ENCODE peak calls at places on chromosomes 16 and 17, in ten cellular contexts. M, Y, Z, K, U, R, B, F, A and E are unnamed samples.

GRCh38 chr17:80855968-80856862 is 135.4 kb upstream of the CHMP6 start:
- DNase-seq in K (peak), A (no peak), R (peak), M (peak), Z (peak), U (no peak), F (peak), Y (peak), B (no peak), E (peak)

GRCh38 chr17:61309857-61310256 is 89.8 kb upstream of the TBX2 start:
- DNase-seq in K (peak), A (no peak), Z (no peak), Y (no peak), M (no peak), B (no peak), U (no peak), F (peak), R (no peak), E (no peak)

GRCh38 chr16:2835638-2836493 is 5.8 kb downstream of the ZG16B start:
- DNase-seq in K (peak), F (peak), U (no peak), A (no peak), Y (no peak), B (no peak), M (peak), Z (peak), R (peak), E (no peak)

GRCh38 chr16:20910781-20911321 is 10.3 kb downstream of the LYRM1 start:
- DNase-seq in Y (no peak), F (peak), A (no peak), U (no peak), Z (no peak), R (peak), K (peak), B (no peak), M (no peak), E (no peak)

GRCh38 chr17:63041251-63041650 is 75.2 kb downstream of the TANC2 start:
- DNase-seq in K (no peak), M (no peak), Y (no peak), R (no peak), A (no peak), F (no peak), B (no peak), Z (no peak), U (no peak), E (no peak)

GRCh38 chr17:49944451-49944850 is 24.5 kb upstream of the DLX4 start:
- DNase-seq in Z (no peak), B (no peak), M (peak), U (no peak), F (no peak), A (no peak), Y (no peak), K (no peak), R (no peak), E (no peak)

GRCh38 chr17:60127068-60128064 is 22.4 kb upstream of the CA4 start:
- DNase-seq in U (no peak), A (no peak), M (no peak), Z (no peak), R (no peak), B (no peak), K (no peak), F (no peak), Y (no peak), E (no peak)

GRCh38 chr17:4704991-4705390 is 1.1 kb upstream of the PELP1 start:
- DNase-seq in F (no peak), R (no peak), M (no peak), B (no peak), Y (no peak), K (no peak), A (no peak), U (no peak), Z (no peak), E (no peak)

GRCh38 chr16:8852534-8852933 is 16.3 kb downstream of the CARHSP1 start:
- DNase-seq in Y (no peak), U (no peak), A (no peak), R (no peak), K (no peak), F (no peak), Z (peak), B (no peak), M (no peak), E (no peak)

GRCh38 chr17:57481901-57482300 is 225.6 kb downstream of the MSI2 start:
- DNase-seq in Y (no peak), F (peak), M (no peak), U (no peak), K (no peak), R (no peak), B (no peak), A (peak), Z (no peak), E (no peak)

GRCh38 chr17:77400445-77400870 is 259.7 kb downstream of the SEC14L1 start:
- DNase-seq in B (no peak), A (no peak), K (no peak), U (peak), R (no peak), Y (peak), Z (no peak), M (peak), F (no peak), E (peak)

GRCh38 chr16:48231675-48232214 is 12.4 kb upstream of the LONP2 start:
- DNase-seq in F (peak), R (peak), M (peak), U (peak), Y (peak), K (no peak), Z (no peak), A (no peak), B (no peak), E (peak)

GRCh38 chr17:56176101-56176500 is 22.8 kb downstream of the ANKFN1 start:
- DNase-seq in U (no peak), A (no peak), Y (no peak), K (no peak), R (no peak), B (no peak), F (peak), M (peak), Z (no peak), E (no peak)

GRCh38 chr16:23124315-23124714 is 24.9 kb downstream of the USP31 start:
- DNase-seq in U (no peak), Z (no peak), F (peak), K (peak), R (no peak), B (no peak), A (no peak), Y (no peak), M (no peak), E (no peak)

GRCh38 chr16:54316095-54316494 is 29.5 kb upstream of the IRX3 start:
- DNase-seq in K (no peak), U (no peak), Y (no peak), R (no peak), Z (no peak), A (no peak), F (no peak), M (no peak), B (no peak), E (no peak)

GRCh38 chr17:76145231-76146052 is 4.4 kb upstream of the FOXJ1 start:
- DNase-seq in M (no peak), B (no peak), Y (peak), K (no peak), A (no peak), Z (no peak), U (no peak), R (no peak), F (no peak), E (peak)

GRCh38 chr17:2906907-2907306 is 110.7 kb downstream of the RAP1GAP2 start:
- DNase-seq in Y (peak), A (no peak), F (no peak), K (peak), U (no peak), M (peak), B (no peak), Z (no peak), R (no peak), E (peak)

GRCh38 chr16:72013888-72014538 is 5.5 kb downstream of the DHODH start:
- DNase-seq in A (no peak), Y (no peak), K (no peak), U (no peak), F (no peak), Z (no peak), M (peak), B (no peak), R (no peak), E (no peak)

GRCh38 chr17:83193336-83194188 is 114.2 kb downstream of the METRNL start:
- DNase-seq in U (no peak), M (no peak), A (no peak), K (no peak), B (no peak), Y (peak), R (no peak), Z (peak), F (no peak), E (no peak)

GRCh38 chr17:63361182-63361581 is 84.9 kb downstream of the CYB561 start:
- DNase-seq in A (no peak), U (no peak), B (no peak), M (no peak), F (no peak), Z (no peak), R (no peak), Y (no peak), K (no peak), E (no peak)

GRCh38 chr17:63826468-63827001 is 696 bp upstream of the PSMC5 start:
- DNase-seq in Y (no peak), Z (no peak), M (peak), R (no peak), A (no peak), U (peak), K (no peak), B (no peak), F (peak), E (peak)

GRCh38 chr17:7293821-7294613 is 422 bp downstream of the YBX2 start:
- DNase-seq in A (no peak), K (peak), Z (no peak), U (peak), F (no peak), M (peak), B (no peak), Y (no peak), R (no peak), E (no peak)

GRCh38 chr16:56263711-56264608 is 72.7 kb downstream of the GNAO1 start:
- DNase-seq in M (peak), B (peak), Y (peak), Z (no peak), K (no peak), U (no peak), F (no peak), A (no peak), R (no peak), E (no peak)

GRCh38 chr17:52823155-52823554 is 664.6 kb upstream of the CA10 start:
- DNase-seq in Y (no peak), B (no peak), K (no peak), F (no peak), A (no peak), U (no peak), Z (no peak), R (no peak), M (no peak), E (no peak)

GRCh38 chr17:50267074-50267841 is 7.0 kb upstream of the TMEM92 start:
- DNase-seq in A (no peak), R (no peak), K (no peak), Z (no peak), M (no peak), Y (no peak), B (no peak), F (no peak), U (no peak), E (no peak)

GRCh38 chr17:50428831-50429424 is 2.9 kb downstream of the ACSF2 start:
- DNase-seq in Y (no peak), K (peak), A (no peak), Z (no peak), F (no peak), M (no peak), R (no peak), U (no peak), B (no peak), E (no peak)

GRCh38 chr17:27807567-27808470 is 7.5 kb upstream of the NOS2 start:
- DNase-seq in K (no peak), Y (peak), Z (no peak), B (no peak), A (no peak), M (no peak), R (no peak), U (no peak), F (no peak), E (peak)